ENCODE peak calls at places on chromosomes 6 and 20, in four cellular contexts. One of them, this sample, is unnamed.

GRCh38 chr20:62306440-62307187 is 3.8 kb downstream of the ADRM1 start:
- DNase-seq in PC-9: no peak
- DNase-seq in esophagus squamous epithelium: no peak
- DNase-seq in esophagus muscularis mucosa: no peak
- DNase-seq in this sample: no peak

GRCh38 chr6:121158438-121158837 is 175.8 kb downstream of the TBC1D32 start:
- DNase-seq in esophagus squamous epithelium: no peak
- DNase-seq in PC-9: no peak
- DNase-seq in esophagus muscularis mucosa: no peak
- DNase-seq in this sample: no peak

GRCh38 chr20:31833130-31833930 is 12.1 kb downstream of the FOXS1 start:
- DNase-seq in PC-9: peak; percentile 67
- DNase-seq in esophagus squamous epithelium: no peak
- DNase-seq in esophagus muscularis mucosa: no peak
- DNase-seq in this sample: no peak

GRCh38 chr6:153099636-153100035 is 31.4 kb downstream of the RGS17 start:
- DNase-seq in esophagus muscularis mucosa: no peak
- DNase-seq in PC-9: no peak
- DNase-seq in esophagus squamous epithelium: no peak
- DNase-seq in this sample: no peak

GRCh38 chr6:5266423-5266822 is 5.1 kb downstream of the FARS2 start:
- DNase-seq in esophagus muscularis mucosa: no peak
- DNase-seq in PC-9: no peak
- DNase-seq in esophagus squamous epithelium: no peak
- DNase-seq in this sample: no peak

GRCh38 chr6:144898052-144898689 is 613.0 kb downstream of the UTRN start:
- DNase-seq in PC-9: peak; percentile 26
- DNase-seq in esophagus muscularis mucosa: no peak
- DNase-seq in esophagus squamous epithelium: no peak
- DNase-seq in this sample: no peak

GRCh38 chr6:150876598-150876997 is 11.1 kb downstream of the MTHFD1L start:
- DNase-seq in esophagus muscularis mucosa: no peak
- DNase-seq in PC-9: no peak
- DNase-seq in esophagus squamous epithelium: no peak
- DNase-seq in this sample: peak; percentile 89

GRCh38 chr20:31739550-31739863 is 417 bp downstream of the TPX2 start:
- DNase-seq in PC-9: no peak
- DNase-seq in esophagus squamous epithelium: no peak
- DNase-seq in esophagus muscularis mucosa: no peak
- DNase-seq in this sample: no peak

GRCh38 chr6:148565931-148566663 is 180.7 kb upstream of the UST start:
- DNase-seq in esophagus muscularis mucosa: no peak
- DNase-seq in PC-9: peak; percentile 17
- DNase-seq in esophagus squamous epithelium: no peak
- DNase-seq in this sample: no peak

GRCh38 chr20:57384953-57385761 is 6.0 kb upstream of the RBM38 start:
- DNase-seq in esophagus squamous epithelium: no peak
- DNase-seq in PC-9: no peak
- DNase-seq in esophagus muscularis mucosa: no peak
- DNase-seq in this sample: no peak

GRCh38 chr6:166997768-166998255 is 1.4 kb upstream of the CEP43 start:
- DNase-seq in esophagus squamous epithelium: peak; percentile 3
- DNase-seq in PC-9: peak; percentile 49
- DNase-seq in esophagus muscularis mucosa: peak; percentile 92
- DNase-seq in this sample: no peak

GRCh38 chr6:15320683-15321082 is 74.8 kb downstream of the JARID2 start:
- DNase-seq in esophagus muscularis mucosa: no peak
- DNase-seq in PC-9: no peak
- DNase-seq in esophagus squamous epithelium: no peak
- DNase-seq in this sample: no peak

GRCh38 chr6:108083349-108083748 is 8.8 kb upstream of the OSTM1 start:
- DNase-seq in esophagus squamous epithelium: no peak
- DNase-seq in esophagus muscularis mucosa: no peak
- DNase-seq in PC-9: no peak
- DNase-seq in this sample: no peak

GRCh38 chr6:36599791-36600209 is 5.6 kb downstream of the SRSF3 start:
- DNase-seq in PC-9: no peak
- DNase-seq in esophagus muscularis mucosa: no peak
- DNase-seq in esophagus squamous epithelium: no peak
- DNase-seq in this sample: no peak

GRCh38 chr6:128630213-128630612 is 109.8 kb upstream of the PTPRK start:
- DNase-seq in PC-9: peak; percentile 75
- DNase-seq in esophagus muscularis mucosa: no peak
- DNase-seq in esophagus squamous epithelium: no peak
- DNase-seq in this sample: no peak

GRCh38 chr20:57651977-57652864 is 32.0 kb upstream of the ZBP1 start:
- DNase-seq in esophagus muscularis mucosa: peak; percentile 89
- DNase-seq in esophagus squamous epithelium: no peak
- DNase-seq in PC-9: no peak
- DNase-seq in this sample: peak; percentile 62

GRCh38 chr20:45370571-45371204 is 7.4 kb downstream of the TP53TG5 start:
- DNase-seq in esophagus squamous epithelium: no peak
- DNase-seq in PC-9: no peak
- DNase-seq in esophagus muscularis mucosa: no peak
- DNase-seq in this sample: no peak

GRCh38 chr6:109406196-109406595 is 23.9 kb upstream of the CD164 start:
- DNase-seq in PC-9: no peak
- DNase-seq in esophagus muscularis mucosa: no peak
- DNase-seq in esophagus squamous epithelium: no peak
- DNase-seq in this sample: no peak

GRCh38 chr20:55782861-55783260 is 222.5 kb downstream of the CBLN4 start:
- DNase-seq in esophagus squamous epithelium: no peak
- DNase-seq in PC-9: no peak
- DNase-seq in esophagus muscularis mucosa: no peak
- DNase-seq in this sample: no peak

GRCh38 chr20:61430228-61430624 is 178.2 kb downstream of the CDH4 start:
- DNase-seq in esophagus muscularis mucosa: no peak
- DNase-seq in esophagus squamous epithelium: no peak
- DNase-seq in PC-9: no peak
- DNase-seq in this sample: no peak

GRCh38 chr20:16514145-16514544 is 59.1 kb downstream of the KIF16B start:
- DNase-seq in esophagus squamous epithelium: no peak
- DNase-seq in esophagus muscularis mucosa: no peak
- DNase-seq in PC-9: no peak
- DNase-seq in this sample: no peak

GRCh38 chr6:65760285-65760684 is 53.3 kb upstream of the EYS start:
- DNase-seq in esophagus muscularis mucosa: no peak
- DNase-seq in PC-9: no peak
- DNase-seq in esophagus squamous epithelium: no peak
- DNase-seq in this sample: no peak

GRCh38 chr20:11814276-11814675 is 103.4 kb upstream of the BTBD3 start:
- DNase-seq in esophagus muscularis mucosa: no peak
- DNase-seq in PC-9: no peak
- DNase-seq in esophagus squamous epithelium: no peak
- DNase-seq in this sample: no peak

GRCh38 chr6:34484899-34485298 is 19.0 kb downstream of the PACSIN1 start:
- DNase-seq in esophagus muscularis mucosa: no peak
- DNase-seq in esophagus squamous epithelium: no peak
- DNase-seq in PC-9: peak; percentile 78
- DNase-seq in this sample: no peak

GRCh38 chr6:87473419-87473903 is 687 bp downstream of the SLC35A1 start:
- DNase-seq in esophagus muscularis mucosa: no peak
- DNase-seq in esophagus squamous epithelium: no peak
- DNase-seq in PC-9: peak; percentile 8
- DNase-seq in this sample: no peak

GRCh38 chr6:150290429-150290828 is 78.4 kb upstream of the IYD start:
- DNase-seq in esophagus squamous epithelium: no peak
- DNase-seq in esophagus muscularis mucosa: no peak
- DNase-seq in PC-9: peak; percentile 31
- DNase-seq in this sample: no peak

GRCh38 chr6:107386340-107386739 is 73.0 kb downstream of the PDSS2 start:
- DNase-seq in PC-9: no peak
- DNase-seq in esophagus muscularis mucosa: no peak
- DNase-seq in esophagus squamous epithelium: no peak
- DNase-seq in this sample: no peak

GRCh38 chr20:19915111-19915798 is 101.9 kb upstream of the NAA20 start:
- DNase-seq in PC-9: no peak
- DNase-seq in esophagus muscularis mucosa: no peak
- DNase-seq in esophagus squamous epithelium: no peak
- DNase-seq in this sample: no peak

DNA sequence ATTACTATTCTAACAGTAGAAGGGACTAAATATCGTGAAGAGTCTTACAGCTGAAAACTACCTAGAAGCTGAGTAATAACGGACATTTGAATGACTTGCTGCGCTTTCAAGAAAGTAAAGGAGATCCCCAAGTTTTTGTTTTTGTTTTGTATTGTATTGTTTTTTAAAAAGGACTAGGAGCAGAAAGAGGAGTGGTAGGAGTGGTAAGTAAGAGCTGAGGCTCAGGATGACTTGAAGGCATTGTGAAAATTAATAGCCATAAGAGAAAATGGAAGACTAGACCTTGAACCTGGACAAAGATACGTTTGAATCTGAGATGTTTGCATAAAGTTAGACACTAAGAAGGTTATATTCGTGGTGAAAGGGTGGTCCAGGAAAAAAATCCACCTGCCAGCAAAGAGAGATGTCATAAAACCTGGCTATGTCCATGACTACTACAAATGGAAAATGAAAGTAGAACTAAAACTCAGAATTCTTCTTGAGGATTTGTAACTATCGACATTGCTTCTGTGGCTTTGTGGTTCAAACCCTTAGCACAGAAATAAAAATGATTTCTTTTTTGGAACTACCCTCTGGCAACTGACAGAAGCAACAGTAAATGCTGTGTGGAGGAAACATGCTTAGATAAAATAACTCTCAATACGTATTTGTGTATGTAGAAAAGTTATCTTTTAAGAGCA is 824.8 kb upstream of the FLRT3 start:
- DNase-seq in esophagus muscularis mucosa: no peak
- DNase-seq in PC-9: no peak
- DNase-seq in esophagus squamous epithelium: no peak
- DNase-seq in this sample: no peak
- H3K4me3 ChIP-seq in esophagus muscularis mucosa: no peak overlapping the region
- H3K4me3 ChIP-seq in PC-9: peak overlapping the region; percentile 11
- H3K4me3 ChIP-seq in esophagus squamous epithelium: no peak overlapping the region
- H3K4me3 ChIP-seq in this sample: no peak overlapping the region

GRCh38 chr6:90151827-90152449 is 144.7 kb downstream of the BACH2 start:
- DNase-seq in esophagus squamous epithelium: no peak
- DNase-seq in esophagus muscularis mucosa: no peak
- DNase-seq in PC-9: no peak
- DNase-seq in this sample: no peak

GRCh38 chr6:90155114-90155513 is 141.5 kb downstream of the BACH2 start:
- DNase-seq in esophagus muscularis mucosa: no peak
- DNase-seq in esophagus squamous epithelium: no peak
- DNase-seq in PC-9: no peak
- DNase-seq in this sample: no peak

GRCh38 chr6:90156861-90157260 is 139.8 kb downstream of the BACH2 start:
- DNase-seq in esophagus muscularis mucosa: no peak
- DNase-seq in esophagus squamous epithelium: no peak
- DNase-seq in PC-9: peak; percentile 7
- DNase-seq in this sample: no peak

GRCh38 chr6:90157441-90157840 is 139.2 kb downstream of the BACH2 start:
- DNase-seq in esophagus muscularis mucosa: no peak
- DNase-seq in esophagus squamous epithelium: no peak
- DNase-seq in PC-9: no peak
- DNase-seq in this sample: no peak

GRCh38 chr6:90154666-90155065 is 142.0 kb downstream of the BACH2 start:
- DNase-seq in PC-9: no peak
- DNase-seq in esophagus squamous epithelium: no peak
- DNase-seq in esophagus muscularis mucosa: no peak
- DNase-seq in this sample: no peak
- H3K36me3 ChIP-seq in PC-9: no peaks in the 10 kb centered on the region
- H3K36me3 ChIP-seq in esophagus squamous epithelium: no peaks in the 10 kb centered on the region
- H3K36me3 ChIP-seq in esophagus muscularis mucosa: no peaks in the 10 kb centered on the region
- H3K36me3 ChIP-seq in this sample: no peaks in the 10 kb centered on the region

DNA sequence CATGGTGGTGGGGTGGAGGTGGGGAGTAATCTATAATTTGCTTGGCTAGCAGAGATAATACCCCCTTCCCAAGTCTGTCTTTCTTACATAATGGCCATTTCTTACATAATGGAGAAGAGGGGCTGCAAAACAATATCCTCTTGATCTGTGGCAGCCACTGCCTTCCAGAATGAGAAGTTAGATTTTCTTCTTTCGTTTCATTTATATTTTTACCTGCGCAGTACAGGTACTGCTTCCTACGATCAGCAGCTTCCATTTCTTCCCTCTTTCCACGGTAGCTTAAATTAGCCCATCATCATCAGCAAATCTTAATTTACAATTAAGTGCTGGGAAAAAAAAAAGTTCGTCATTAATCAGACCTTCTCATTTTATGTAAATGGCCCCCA is 30.2 kb downstream of the GNAS start:
- DNase-seq in PC-9: no peak
- DNase-seq in esophagus squamous epithelium: no peak
- DNase-seq in esophagus muscularis mucosa: no peak
- DNase-seq in this sample: no peak
- H3K4me3 ChIP-seq in PC-9: no peak overlapping the region
- H3K4me3 ChIP-seq in esophagus squamous epithelium: no peak overlapping the region
- H3K4me3 ChIP-seq in esophagus muscularis mucosa: no peak overlapping the region
- H3K4me3 ChIP-seq in this sample: peak overlapping the region; percentile 2

DNA sequence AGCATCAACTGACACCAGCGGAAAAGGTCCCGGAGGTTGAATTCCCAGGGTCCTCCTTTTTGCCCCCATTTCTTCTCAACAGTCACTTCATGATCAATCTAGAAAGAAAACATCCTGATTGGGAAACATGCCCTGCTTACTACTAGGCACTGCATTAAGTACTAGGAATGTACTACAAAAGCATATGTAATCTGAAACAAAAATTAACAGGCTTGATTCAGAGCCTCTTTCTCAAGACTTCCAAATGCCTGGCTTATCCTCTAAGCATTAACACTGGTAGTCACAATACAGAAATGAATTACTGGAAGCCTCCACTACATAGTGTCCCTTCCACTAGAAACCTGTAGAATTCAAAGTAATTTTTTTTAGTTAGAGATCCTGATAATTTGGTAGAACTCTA is 84.5 kb upstream of the LYRM2 start:
- DNase-seq in esophagus squamous epithelium: no peak
- DNase-seq in PC-9: no peak
- DNase-seq in esophagus muscularis mucosa: no peak
- DNase-seq in this sample: no peak
- H3K36me3 ChIP-seq in esophagus squamous epithelium: peaks cover 24% of the 10 kb centered on the region
- H3K36me3 ChIP-seq in PC-9: no peaks in the 10 kb centered on the region
- H3K36me3 ChIP-seq in esophagus muscularis mucosa: peaks cover 76% of the 10 kb centered on the region
- H3K36me3 ChIP-seq in this sample: peaks cover 78% of the 10 kb centered on the region

This sample was measured in ascending aorta.